ENCODE peak calls at places on chromosomes 1 and 21, in nine cellular contexts. One of them, this sample, is unnamed.
A peak's percentile ranks its signal among the peaks of the same experiment; 100 is the strongest.

GRCh38 chr1:152143147-152143845 is 15.7 kb downstream of the RPTN start:
- DNase-seq in left ventricle myocardium inferior: no peak
- DNase-seq in MG63: no peak
- DNase-seq in suprapubic skin: no peak
- DNase-seq in adrenal gland: no peak
- DNase-seq in A549: no peak
- DNase-seq in Daoy: no peak
- DNase-seq in non-pigmented ciliary epithelial cell: no peak
- DNase-seq in effector memory CD8-positive, alpha-beta T cell: no peak
- DNase-seq in this sample: no peak

GRCh38 chr1:15384301-15384901 is 25.3 kb upstream of the EFHD2 start:
- DNase-seq in left ventricle myocardium inferior: no peak
- DNase-seq in MG63: no peak
- DNase-seq in suprapubic skin: no peak
- DNase-seq in adrenal gland: no peak
- DNase-seq in A549: no peak
- DNase-seq in Daoy: peak; percentile 60
- DNase-seq in non-pigmented ciliary epithelial cell: no peak
- DNase-seq in effector memory CD8-positive, alpha-beta T cell: no peak
- DNase-seq in this sample: no peak

GRCh38 chr1:1826356-1827088 is 48.3 kb upstream of the NADK start:
- DNase-seq in left ventricle myocardium inferior: no peak
- DNase-seq in MG63: no peak
- DNase-seq in suprapubic skin: no peak
- DNase-seq in adrenal gland: no peak
- DNase-seq in A549: no peak
- DNase-seq in Daoy: no peak
- DNase-seq in non-pigmented ciliary epithelial cell: no peak
- DNase-seq in effector memory CD8-positive, alpha-beta T cell: no peak
- DNase-seq in this sample: no peak

GRCh38 chr1:183567584-183567983 is 22.7 kb downstream of the NCF2 start:
- DNase-seq in left ventricle myocardium inferior: peak; percentile 62
- DNase-seq in MG63: peak; percentile 44
- DNase-seq in suprapubic skin: no peak
- DNase-seq in adrenal gland: peak; percentile 56
- DNase-seq in A549: no peak
- DNase-seq in Daoy: peak; percentile 84
- DNase-seq in non-pigmented ciliary epithelial cell: no peak
- DNase-seq in effector memory CD8-positive, alpha-beta T cell: no peak
- DNase-seq in this sample: peak; percentile 43

GRCh38 chr1:25095635-25096200 is 136.6 kb downstream of the SYF2 start:
- DNase-seq in left ventricle myocardium inferior: no peak
- DNase-seq in MG63: no peak
- DNase-seq in suprapubic skin: no peak
- DNase-seq in adrenal gland: no peak
- DNase-seq in A549: no peak
- DNase-seq in Daoy: no peak
- DNase-seq in non-pigmented ciliary epithelial cell: no peak
- DNase-seq in effector memory CD8-positive, alpha-beta T cell: peak; percentile 24
- DNase-seq in this sample: no peak

GRCh38 chr1:111559736-111560279 is 56.4 kb upstream of the ADORA3 start:
- DNase-seq in left ventricle myocardium inferior: no peak
- DNase-seq in MG63: no peak
- DNase-seq in suprapubic skin: no peak
- DNase-seq in adrenal gland: no peak
- DNase-seq in A549: no peak
- DNase-seq in Daoy: no peak
- DNase-seq in non-pigmented ciliary epithelial cell: peak; percentile 83
- DNase-seq in effector memory CD8-positive, alpha-beta T cell: no peak
- DNase-seq in this sample: no peak

GRCh38 chr1:26035959-26036755 is 9.8 kb downstream of the SLC30A2 start:
- DNase-seq in left ventricle myocardium inferior: peak; percentile 85
- DNase-seq in MG63: peak; percentile 67
- DNase-seq in suprapubic skin: peak; percentile 88
- DNase-seq in adrenal gland: peak; percentile 91
- DNase-seq in A549: peak; percentile 78
- DNase-seq in Daoy: peak; percentile 88
- DNase-seq in non-pigmented ciliary epithelial cell: no peak
- DNase-seq in effector memory CD8-positive, alpha-beta T cell: peak; percentile 79
- DNase-seq in this sample: peak; percentile 87

GRCh38 chr1:156499194-156499702 is 1.3 kb downstream of the MEF2D start:
- DNase-seq in left ventricle myocardium inferior: no peak
- DNase-seq in MG63: no peak
- DNase-seq in suprapubic skin: no peak
- DNase-seq in adrenal gland: peak; percentile 57
- DNase-seq in A549: no peak
- DNase-seq in Daoy: peak; percentile 34
- DNase-seq in non-pigmented ciliary epithelial cell: no peak
- DNase-seq in effector memory CD8-positive, alpha-beta T cell: no peak
- DNase-seq in this sample: no peak

GRCh38 chr1:74763714-74764301 is 30.9 kb downstream of the TYW3 start:
- DNase-seq in left ventricle myocardium inferior: no peak
- DNase-seq in MG63: no peak
- DNase-seq in suprapubic skin: no peak
- DNase-seq in adrenal gland: no peak
- DNase-seq in A549: no peak
- DNase-seq in Daoy: no peak
- DNase-seq in non-pigmented ciliary epithelial cell: no peak
- DNase-seq in effector memory CD8-positive, alpha-beta T cell: no peak
- DNase-seq in this sample: no peak

GRCh38 chr1:180525696-180526000 is 23.3 kb upstream of the ACBD6 start:
- DNase-seq in left ventricle myocardium inferior: no peak
- DNase-seq in MG63: no peak
- DNase-seq in suprapubic skin: no peak
- DNase-seq in adrenal gland: no peak
- DNase-seq in A549: no peak
- DNase-seq in Daoy: no peak
- DNase-seq in non-pigmented ciliary epithelial cell: no peak
- DNase-seq in effector memory CD8-positive, alpha-beta T cell: no peak
- DNase-seq in this sample: no peak

GRCh38 chr1:165580931-165581871 is 37.4 kb downstream of the LRRC52 start:
- DNase-seq in left ventricle myocardium inferior: no peak
- DNase-seq in MG63: no peak
- DNase-seq in suprapubic skin: no peak
- DNase-seq in adrenal gland: no peak
- DNase-seq in A549: no peak
- DNase-seq in Daoy: no peak
- DNase-seq in non-pigmented ciliary epithelial cell: no peak
- DNase-seq in effector memory CD8-positive, alpha-beta T cell: no peak
- DNase-seq in this sample: no peak

GRCh38 chr1:216958569-216958968 is 235.3 kb upstream of the ESRRG start:
- DNase-seq in left ventricle myocardium inferior: no peak
- DNase-seq in MG63: no peak
- DNase-seq in suprapubic skin: no peak
- DNase-seq in adrenal gland: no peak
- DNase-seq in A549: no peak
- DNase-seq in Daoy: no peak
- DNase-seq in non-pigmented ciliary epithelial cell: no peak
- DNase-seq in effector memory CD8-positive, alpha-beta T cell: no peak
- DNase-seq in this sample: no peak

GRCh38 chr1:6386371-6386949 is 7.1 kb downstream of the ACOT7 start:
- DNase-seq in left ventricle myocardium inferior: no peak
- DNase-seq in MG63: peak; percentile 32
- DNase-seq in suprapubic skin: no peak
- DNase-seq in adrenal gland: no peak
- DNase-seq in A549: no peak
- DNase-seq in Daoy: peak; percentile 80
- DNase-seq in non-pigmented ciliary epithelial cell: no peak
- DNase-seq in effector memory CD8-positive, alpha-beta T cell: no peak
- DNase-seq in this sample: no peak

GRCh38 chr21:41641510-41641815 is 125.4 kb downstream of the RIPK4 start:
- DNase-seq in left ventricle myocardium inferior: no peak
- DNase-seq in MG63: no peak
- DNase-seq in suprapubic skin: no peak
- DNase-seq in adrenal gland: no peak
- DNase-seq in A549: no peak
- DNase-seq in Daoy: no peak
- DNase-seq in non-pigmented ciliary epithelial cell: no peak
- DNase-seq in effector memory CD8-positive, alpha-beta T cell: no peak
- DNase-seq in this sample: no peak

GRCh38 chr1:29633784-29634183 is 397.5 kb downstream of the PTPRU start:
- DNase-seq in left ventricle myocardium inferior: no peak
- DNase-seq in MG63: no peak
- DNase-seq in suprapubic skin: no peak
- DNase-seq in adrenal gland: no peak
- DNase-seq in A549: no peak
- DNase-seq in Daoy: no peak
- DNase-seq in non-pigmented ciliary epithelial cell: no peak
- DNase-seq in effector memory CD8-positive, alpha-beta T cell: no peak
- DNase-seq in this sample: no peak

GRCh38 chr1:91631718-91632330 is 131.2 kb downstream of the CDC7 start:
- DNase-seq in left ventricle myocardium inferior: no peak
- DNase-seq in MG63: no peak
- DNase-seq in suprapubic skin: no peak
- DNase-seq in adrenal gland: no peak
- DNase-seq in A549: no peak
- DNase-seq in Daoy: no peak
- DNase-seq in non-pigmented ciliary epithelial cell: no peak
- DNase-seq in effector memory CD8-positive, alpha-beta T cell: no peak
- DNase-seq in this sample: no peak

GRCh38 chr1:153578490-153578889 is 12.8 kb upstream of the S100A2 start:
- DNase-seq in left ventricle myocardium inferior: no peak
- DNase-seq in MG63: no peak
- DNase-seq in suprapubic skin: no peak
- DNase-seq in adrenal gland: no peak
- DNase-seq in A549: no peak
- DNase-seq in Daoy: no peak
- DNase-seq in non-pigmented ciliary epithelial cell: no peak
- DNase-seq in effector memory CD8-positive, alpha-beta T cell: no peak
- DNase-seq in this sample: no peak

GRCh38 chr1:160114085-160114484 is 1.5 kb upstream of the ATP1A2 start:
- DNase-seq in left ventricle myocardium inferior: no peak
- DNase-seq in MG63: no peak
- DNase-seq in suprapubic skin: no peak
- DNase-seq in adrenal gland: no peak
- DNase-seq in A549: no peak
- DNase-seq in Daoy: no peak
- DNase-seq in non-pigmented ciliary epithelial cell: no peak
- DNase-seq in effector memory CD8-positive, alpha-beta T cell: no peak
- DNase-seq in this sample: no peak

GRCh38 chr21:14602418-14602987 is 56.4 kb upstream of the SAMSN1 start:
- DNase-seq in left ventricle myocardium inferior: no peak
- DNase-seq in MG63: no peak
- DNase-seq in suprapubic skin: no peak
- DNase-seq in adrenal gland: no peak
- DNase-seq in A549: no peak
- DNase-seq in Daoy: no peak
- DNase-seq in non-pigmented ciliary epithelial cell: no peak
- DNase-seq in effector memory CD8-positive, alpha-beta T cell: no peak
- DNase-seq in this sample: no peak

GRCh38 chr21:34794686-34795085 is 125.9 kb downstream of the CLIC6 start:
- DNase-seq in left ventricle myocardium inferior: no peak
- DNase-seq in MG63: no peak
- DNase-seq in suprapubic skin: no peak
- DNase-seq in adrenal gland: no peak
- DNase-seq in A549: no peak
- DNase-seq in Daoy: no peak
- DNase-seq in non-pigmented ciliary epithelial cell: no peak
- DNase-seq in effector memory CD8-positive, alpha-beta T cell: no peak
- DNase-seq in this sample: no peak

GRCh38 chr1:58989845-58990244 is 206.0 kb upstream of the JUN start:
- DNase-seq in left ventricle myocardium inferior: no peak
- DNase-seq in MG63: no peak
- DNase-seq in suprapubic skin: no peak
- DNase-seq in adrenal gland: no peak
- DNase-seq in A549: no peak
- DNase-seq in Daoy: no peak
- DNase-seq in non-pigmented ciliary epithelial cell: no peak
- DNase-seq in effector memory CD8-positive, alpha-beta T cell: no peak
- DNase-seq in this sample: no peak

GRCh38 chr1:205475855-205476254 is 20.0 kb upstream of the BLACAT1 start:
- DNase-seq in left ventricle myocardium inferior: no peak
- DNase-seq in MG63: no peak
- DNase-seq in suprapubic skin: no peak
- DNase-seq in adrenal gland: no peak
- DNase-seq in A549: no peak
- DNase-seq in Daoy: no peak
- DNase-seq in non-pigmented ciliary epithelial cell: no peak
- DNase-seq in effector memory CD8-positive, alpha-beta T cell: no peak
- DNase-seq in this sample: no peak

GRCh38 chr1:200877839-200878551 is 5.2 kb downstream of the GPR25 start:
- DNase-seq in left ventricle myocardium inferior: no peak
- DNase-seq in MG63: no peak
- DNase-seq in suprapubic skin: no peak
- DNase-seq in adrenal gland: peak; percentile 13
- DNase-seq in A549: no peak
- DNase-seq in Daoy: no peak
- DNase-seq in non-pigmented ciliary epithelial cell: no peak
- DNase-seq in effector memory CD8-positive, alpha-beta T cell: no peak
- DNase-seq in this sample: no peak

GRCh38 chr1:180857947-180858768 is 54.5 kb upstream of the KIAA1614 start:
- DNase-seq in left ventricle myocardium inferior: no peak
- DNase-seq in MG63: no peak
- DNase-seq in suprapubic skin: no peak
- DNase-seq in adrenal gland: no peak
- DNase-seq in A549: no peak
- DNase-seq in Daoy: no peak
- DNase-seq in non-pigmented ciliary epithelial cell: no peak
- DNase-seq in effector memory CD8-positive, alpha-beta T cell: no peak
- DNase-seq in this sample: no peak

GRCh38 chr21:23968722-23969647 is 1638.3 kb downstream of the MRPL39 start:
- DNase-seq in left ventricle myocardium inferior: no peak
- DNase-seq in MG63: peak; percentile 7
- DNase-seq in suprapubic skin: no peak
- DNase-seq in adrenal gland: peak; percentile 59
- DNase-seq in A549: no peak
- DNase-seq in Daoy: peak; percentile 20
- DNase-seq in non-pigmented ciliary epithelial cell: no peak
- DNase-seq in effector memory CD8-positive, alpha-beta T cell: peak; percentile 60
- DNase-seq in this sample: no peak

GRCh38 chr1:244497805-244498204 is 36.7 kb downstream of the CATSPERE start:
- DNase-seq in left ventricle myocardium inferior: no peak
- DNase-seq in MG63: no peak
- DNase-seq in suprapubic skin: no peak
- DNase-seq in adrenal gland: no peak
- DNase-seq in A549: no peak
- DNase-seq in Daoy: no peak
- DNase-seq in non-pigmented ciliary epithelial cell: no peak
- DNase-seq in effector memory CD8-positive, alpha-beta T cell: no peak
- DNase-seq in this sample: no peak

GRCh38 chr1:170461362-170461761 is 70.6 kb upstream of the GORAB start:
- DNase-seq in left ventricle myocardium inferior: no peak
- DNase-seq in MG63: no peak
- DNase-seq in suprapubic skin: no peak
- DNase-seq in adrenal gland: no peak
- DNase-seq in A549: no peak
- DNase-seq in Daoy: peak; percentile 34
- DNase-seq in non-pigmented ciliary epithelial cell: no peak
- DNase-seq in effector memory CD8-positive, alpha-beta T cell: no peak
- DNase-seq in this sample: no peak

GRCh38 chr1:89990976-89991831 is 3.7 kb upstream of the ZNF326 start:
- DNase-seq in left ventricle myocardium inferior: no peak
- DNase-seq in MG63: no peak
- DNase-seq in suprapubic skin: no peak
- DNase-seq in adrenal gland: no peak
- DNase-seq in A549: no peak
- DNase-seq in Daoy: no peak
- DNase-seq in non-pigmented ciliary epithelial cell: no peak
- DNase-seq in effector memory CD8-positive, alpha-beta T cell: no peak
- DNase-seq in this sample: no peak

GRCh38 chr1:95309031-95309459 is 75.0 kb downstream of the RWDD3 start:
- DNase-seq in left ventricle myocardium inferior: no peak
- DNase-seq in MG63: no peak
- DNase-seq in suprapubic skin: no peak
- DNase-seq in adrenal gland: no peak
- DNase-seq in A549: peak; percentile 8
- DNase-seq in Daoy: peak; percentile 19
- DNase-seq in non-pigmented ciliary epithelial cell: no peak
- DNase-seq in effector memory CD8-positive, alpha-beta T cell: no peak
- DNase-seq in this sample: no peak

GRCh38 chr1:63670164-63670563 is 77.0 kb downstream of the PGM1 start:
- DNase-seq in left ventricle myocardium inferior: no peak
- DNase-seq in MG63: no peak
- DNase-seq in suprapubic skin: no peak
- DNase-seq in adrenal gland: no peak
- DNase-seq in A549: no peak
- DNase-seq in Daoy: no peak
- DNase-seq in non-pigmented ciliary epithelial cell: no peak
- DNase-seq in effector memory CD8-positive, alpha-beta T cell: no peak
- DNase-seq in this sample: no peak

GRCh38 chr1:226688056-226688748 is 50.9 kb downstream of the ITPKB start:
- DNase-seq in left ventricle myocardium inferior: no peak
- DNase-seq in MG63: no peak
- DNase-seq in suprapubic skin: no peak
- DNase-seq in adrenal gland: no peak
- DNase-seq in A549: no peak
- DNase-seq in Daoy: no peak
- DNase-seq in non-pigmented ciliary epithelial cell: no peak
- DNase-seq in effector memory CD8-positive, alpha-beta T cell: no peak
- DNase-seq in this sample: no peak